ENCODE peak calls at places on chromosomes 13 and 19, in eight cellular contexts. One of them, this sample, is unnamed.

GRCh38 chr19:30739394-30739793 is 367.2 kb downstream of the ZNF536 start:
- DNase-seq in GDM1: no peak
- DNase-seq in left cardiac atrium: no peak
- DNase-seq in stimulated activated naive CD8-positive, alpha-beta T cell treated with anti-CD3 and anti-CD28 coated beads, Interleukin-15, amount 100 ng/mL, for 72 hours: no peak
- DNase-seq in NCI-H1694: no peak
- DNase-seq in right cardiac atrium: no peak
- DNase-seq in T-helper 1 cell: no peak
- DNase-seq in DMS153: no peak
- DNase-seq in this sample: no peak

GRCh38 chr19:36113895-36114762 is 546 bp downstream of the POLR2I start:
- DNase-seq in stimulated activated naive CD8-positive, alpha-beta T cell treated with anti-CD3 and anti-CD28 coated beads, Interleukin-15, amount 100 ng/mL, for 72 hours: peak
- DNase-seq in NCI-H1694: no peak
- DNase-seq in DMS153: no peak
- DNase-seq in T-helper 1 cell: no peak
- DNase-seq in right cardiac atrium: peak
- DNase-seq in GDM1: no peak
- DNase-seq in left cardiac atrium: no peak
- DNase-seq in this sample: peak

GRCh38 chr19:7739801-7740659 is 7.3 kb downstream of the CD209 start:
- DNase-seq in GDM1: no peak
- DNase-seq in stimulated activated naive CD8-positive, alpha-beta T cell treated with anti-CD3 and anti-CD28 coated beads, Interleukin-15, amount 100 ng/mL, for 72 hours: no peak
- DNase-seq in DMS153: no peak
- DNase-seq in right cardiac atrium: no peak
- DNase-seq in left cardiac atrium: no peak
- DNase-seq in T-helper 1 cell: no peak
- DNase-seq in NCI-H1694: no peak
- DNase-seq in this sample: no peak

GRCh38 chr19:19285723-19286122 is 12.6 kb upstream of the TM6SF2 start:
- DNase-seq in DMS153: no peak
- DNase-seq in stimulated activated naive CD8-positive, alpha-beta T cell treated with anti-CD3 and anti-CD28 coated beads, Interleukin-15, amount 100 ng/mL, for 72 hours: no peak
- DNase-seq in T-helper 1 cell: no peak
- DNase-seq in left cardiac atrium: no peak
- DNase-seq in right cardiac atrium: peak
- DNase-seq in NCI-H1694: no peak
- DNase-seq in GDM1: no peak
- DNase-seq in this sample: no peak

GRCh38 chr19:30046522-30046921 is 104.5 kb downstream of the URI1 start:
- DNase-seq in stimulated activated naive CD8-positive, alpha-beta T cell treated with anti-CD3 and anti-CD28 coated beads, Interleukin-15, amount 100 ng/mL, for 72 hours: no peak
- DNase-seq in GDM1: peak
- DNase-seq in right cardiac atrium: no peak
- DNase-seq in T-helper 1 cell: no peak
- DNase-seq in DMS153: no peak
- DNase-seq in NCI-H1694: no peak
- DNase-seq in left cardiac atrium: no peak
- DNase-seq in this sample: no peak

GRCh38 chr13:43368003-43368402 is 344.6 kb downstream of the DNAJC15 start:
- DNase-seq in NCI-H1694: no peak
- DNase-seq in left cardiac atrium: no peak
- DNase-seq in T-helper 1 cell: no peak
- DNase-seq in GDM1: no peak
- DNase-seq in right cardiac atrium: no peak
- DNase-seq in DMS153: no peak
- DNase-seq in stimulated activated naive CD8-positive, alpha-beta T cell treated with anti-CD3 and anti-CD28 coated beads, Interleukin-15, amount 100 ng/mL, for 72 hours: no peak
- DNase-seq in this sample: no peak

GRCh38 chr19:47097396-47098217 is 16.0 kb downstream of the ZC3H4 start:
- DNase-seq in stimulated activated naive CD8-positive, alpha-beta T cell treated with anti-CD3 and anti-CD28 coated beads, Interleukin-15, amount 100 ng/mL, for 72 hours: no peak
- DNase-seq in DMS153: no peak
- DNase-seq in T-helper 1 cell: no peak
- DNase-seq in NCI-H1694: no peak
- DNase-seq in GDM1: no peak
- DNase-seq in left cardiac atrium: peak
- DNase-seq in right cardiac atrium: peak
- DNase-seq in this sample: no peak

GRCh38 chr13:114064516-114065140 is 67.8 kb downstream of the RASA3 start:
- DNase-seq in left cardiac atrium: peak
- DNase-seq in stimulated activated naive CD8-positive, alpha-beta T cell treated with anti-CD3 and anti-CD28 coated beads, Interleukin-15, amount 100 ng/mL, for 72 hours: no peak
- DNase-seq in right cardiac atrium: peak
- DNase-seq in DMS153: no peak
- DNase-seq in T-helper 1 cell: no peak
- DNase-seq in NCI-H1694: no peak
- DNase-seq in GDM1: no peak
- DNase-seq in this sample: no peak

GRCh38 chr13:109163052-109163413 is 533.6 kb downstream of the MYO16 start:
- DNase-seq in left cardiac atrium: no peak
- DNase-seq in right cardiac atrium: no peak
- DNase-seq in T-helper 1 cell: no peak
- DNase-seq in DMS153: no peak
- DNase-seq in NCI-H1694: no peak
- DNase-seq in stimulated activated naive CD8-positive, alpha-beta T cell treated with anti-CD3 and anti-CD28 coated beads, Interleukin-15, amount 100 ng/mL, for 72 hours: no peak
- DNase-seq in GDM1: no peak
- DNase-seq in this sample: no peak

GRCh38 chr13:76019421-76020044 is 383.4 kb downstream of the LMO7 start:
- DNase-seq in stimulated activated naive CD8-positive, alpha-beta T cell treated with anti-CD3 and anti-CD28 coated beads, Interleukin-15, amount 100 ng/mL, for 72 hours: no peak
- DNase-seq in GDM1: no peak
- DNase-seq in NCI-H1694: no peak
- DNase-seq in left cardiac atrium: peak
- DNase-seq in DMS153: no peak
- DNase-seq in T-helper 1 cell: no peak
- DNase-seq in right cardiac atrium: peak
- DNase-seq in this sample: no peak

GRCh38 chr19:1855040-1855827 is 7.0 kb upstream of the REXO1 start:
- DNase-seq in right cardiac atrium: peak
- DNase-seq in DMS153: peak
- DNase-seq in NCI-H1694: peak
- DNase-seq in GDM1: peak
- DNase-seq in stimulated activated naive CD8-positive, alpha-beta T cell treated with anti-CD3 and anti-CD28 coated beads, Interleukin-15, amount 100 ng/mL, for 72 hours: peak
- DNase-seq in T-helper 1 cell: peak
- DNase-seq in left cardiac atrium: peak
- DNase-seq in this sample: peak

GRCh38 chr13:40082644-40083043 is 427.2 kb downstream of the COG6 start:
- DNase-seq in stimulated activated naive CD8-positive, alpha-beta T cell treated with anti-CD3 and anti-CD28 coated beads, Interleukin-15, amount 100 ng/mL, for 72 hours: no peak
- DNase-seq in NCI-H1694: no peak
- DNase-seq in T-helper 1 cell: no peak
- DNase-seq in right cardiac atrium: no peak
- DNase-seq in DMS153: no peak
- DNase-seq in left cardiac atrium: peak
- DNase-seq in GDM1: no peak
- DNase-seq in this sample: no peak

GRCh38 chr19:18122860-18123795 is 25.6 kb downstream of the MAST3 start:
- DNase-seq in GDM1: no peak
- DNase-seq in T-helper 1 cell: no peak
- DNase-seq in DMS153: no peak
- DNase-seq in stimulated activated naive CD8-positive, alpha-beta T cell treated with anti-CD3 and anti-CD28 coated beads, Interleukin-15, amount 100 ng/mL, for 72 hours: no peak
- DNase-seq in left cardiac atrium: no peak
- DNase-seq in right cardiac atrium: peak
- DNase-seq in NCI-H1694: no peak
- DNase-seq in this sample: no peak

GRCh38 chr13:113860579-113861432 is 3.1 kb downstream of the GAS6 start:
- DNase-seq in T-helper 1 cell: no peak
- DNase-seq in stimulated activated naive CD8-positive, alpha-beta T cell treated with anti-CD3 and anti-CD28 coated beads, Interleukin-15, amount 100 ng/mL, for 72 hours: no peak
- DNase-seq in NCI-H1694: no peak
- DNase-seq in DMS153: no peak
- DNase-seq in right cardiac atrium: peak
- DNase-seq in GDM1: no peak
- DNase-seq in left cardiac atrium: peak
- DNase-seq in this sample: no peak

GRCh38 chr13:101703838-101704237 is 251.4 kb downstream of the ITGBL1 start:
- DNase-seq in right cardiac atrium: no peak
- DNase-seq in T-helper 1 cell: no peak
- DNase-seq in DMS153: no peak
- DNase-seq in NCI-H1694: no peak
- DNase-seq in left cardiac atrium: no peak
- DNase-seq in GDM1: no peak
- DNase-seq in stimulated activated naive CD8-positive, alpha-beta T cell treated with anti-CD3 and anti-CD28 coated beads, Interleukin-15, amount 100 ng/mL, for 72 hours: no peak
- DNase-seq in this sample: no peak

GRCh38 chr13:48749144-48749543 is 95.4 kb downstream of the CYSLTR2 start:
- DNase-seq in DMS153: no peak
- DNase-seq in NCI-H1694: no peak
- DNase-seq in stimulated activated naive CD8-positive, alpha-beta T cell treated with anti-CD3 and anti-CD28 coated beads, Interleukin-15, amount 100 ng/mL, for 72 hours: no peak
- DNase-seq in right cardiac atrium: no peak
- DNase-seq in T-helper 1 cell: no peak
- DNase-seq in left cardiac atrium: no peak
- DNase-seq in GDM1: no peak
- DNase-seq in this sample: no peak

GRCh38 chr13:111281751-111282311 is 38.6 kb upstream of the TEX29 start:
- DNase-seq in stimulated activated naive CD8-positive, alpha-beta T cell treated with anti-CD3 and anti-CD28 coated beads, Interleukin-15, amount 100 ng/mL, for 72 hours: no peak
- DNase-seq in T-helper 1 cell: no peak
- DNase-seq in NCI-H1694: no peak
- DNase-seq in DMS153: no peak
- DNase-seq in right cardiac atrium: no peak
- DNase-seq in GDM1: peak
- DNase-seq in left cardiac atrium: no peak
- DNase-seq in this sample: no peak

GRCh38 chr19:48398329-48399235 is 5.1 kb downstream of the GRIN2D start:
- DNase-seq in right cardiac atrium: peak
- DNase-seq in GDM1: peak
- DNase-seq in T-helper 1 cell: peak
- DNase-seq in NCI-H1694: peak
- DNase-seq in DMS153: peak
- DNase-seq in stimulated activated naive CD8-positive, alpha-beta T cell treated with anti-CD3 and anti-CD28 coated beads, Interleukin-15, amount 100 ng/mL, for 72 hours: peak
- DNase-seq in left cardiac atrium: peak
- DNase-seq in this sample: peak

GRCh38 chr13:109157275-109157674 is 527.9 kb downstream of the MYO16 start:
- DNase-seq in right cardiac atrium: no peak
- DNase-seq in T-helper 1 cell: no peak
- DNase-seq in left cardiac atrium: no peak
- DNase-seq in NCI-H1694: no peak
- DNase-seq in DMS153: no peak
- DNase-seq in GDM1: no peak
- DNase-seq in stimulated activated naive CD8-positive, alpha-beta T cell treated with anti-CD3 and anti-CD28 coated beads, Interleukin-15, amount 100 ng/mL, for 72 hours: no peak
- DNase-seq in this sample: no peak

GRCh38 chr19:12800873-12801465 is 631 bp downstream of the PRDX2 start:
- DNase-seq in right cardiac atrium: peak
- DNase-seq in NCI-H1694: no peak
- DNase-seq in DMS153: no peak
- DNase-seq in stimulated activated naive CD8-positive, alpha-beta T cell treated with anti-CD3 and anti-CD28 coated beads, Interleukin-15, amount 100 ng/mL, for 72 hours: peak
- DNase-seq in left cardiac atrium: peak
- DNase-seq in GDM1: no peak
- DNase-seq in T-helper 1 cell: no peak
- DNase-seq in this sample: no peak